ENCODE peak calls at places on chromosomes 6 and 20, in eight cellular contexts. K is NCI-H1417; X is choroid plexus epithelial cell; M is GF-D8; G is astrocyte of the spinal cord; I is effector memory CD8-positive, alpha-beta T cell; A is cardiac fibroblast; W is neural crest cell. U is an unnamed sample.

GRCh38 chr6:156731436-156731835 is 45.7 kb upstream of the ARID1B start:
- DNase-seq in M (no peak), K (peak; percentile 98), G (peak; percentile 27), W (no peak), X (peak; percentile 19), I (no peak), A (peak; percentile 29), U (no peak)

GRCh38 chr6:156809034-156809433 is 31.9 kb downstream of the ARID1B start:
- DNase-seq in M (peak; percentile 61), G (peak; percentile 37), I (no peak), A (peak; percentile 56), W (no peak), K (peak; percentile 29), X (peak; percentile 84), U (no peak)

GRCh38 chr20:50867805-50868204 is 63.4 kb downstream of the ADNP start:
- DNase-seq in M (no peak), G (no peak), X (no peak), I (no peak), A (no peak), W (no peak), K (no peak), U (no peak)

GRCh38 chr20:4084096-4084495 is 68.7 kb upstream of the RNF24 start:
- DNase-seq in K (no peak), M (no peak), G (no peak), A (no peak), W (no peak), I (no peak), X (no peak), U (no peak)

GRCh38 chr6:40779399-40779798 is 192.2 kb upstream of the LRFN2 start:
- DNase-seq in W (no peak), K (no peak), X (peak; percentile 15), A (peak; percentile 11), G (peak; percentile 50), I (no peak), M (no peak), U (no peak)

GRCh38 chr6:136611133-136611532 is 60.9 kb upstream of the MAP7 start:
- DNase-seq in G (no peak), K (no peak), A (no peak), I (no peak), X (no peak), W (no peak), M (no peak), U (no peak)

GRCh38 chr6:88266126-88266525 is 100.0 kb upstream of the CNR1 start:
- DNase-seq in X (no peak), G (no peak), A (no peak), I (no peak), K (no peak), W (no peak), M (no peak), U (no peak)

GRCh38 chr20:8018928-8019177 is 708 bp downstream of the TMX4 start:
- DNase-seq in I (no peak), K (peak; percentile 94), M (peak; percentile 49), A (peak; percentile 38), W (no peak), X (peak; percentile 41), G (peak; percentile 50), U (no peak)

GRCh38 chr6:30837870-30838269 is 46.4 kb upstream of the DDR1 start:
- DNase-seq in I (no peak), W (no peak), M (no peak), X (no peak), A (no peak), G (no peak), K (peak; percentile 29), U (no peak)

GRCh38 chr6:31430449-31430848 is 27.1 kb downstream of the MICA start:
- DNase-seq in G (no peak), K (no peak), I (no peak), M (no peak), A (no peak), X (no peak), W (no peak), U (no peak)

GRCh38 chr6:111159628-111160027 is 72.3 kb downstream of the SLC16A10 start:
- DNase-seq in W (no peak), X (no peak), G (no peak), M (no peak), I (no peak), K (no peak), A (no peak), U (no peak)